ENCODE peak calls at places on chromosomes 2 and 18, in five cellular contexts. L is K562, D is transverse colon, Q is HCT116, S is HL-60. B is an unnamed sample.

GRCh38 chr2:26674771-26675170 is 17.8 kb upstream of the KCNK3 start:
- DNase-seq in S (no peak), L (no peak), D (no peak), Q (no peak), B (peak; percentile 52)

GRCh38 chr18:56489901-56490300 is 148.5 kb downstream of the TXNL1 start:
- DNase-seq in D (no peak), Q (no peak), L (no peak), S (peak; percentile 84), B (no peak)

GRCh38 chr2:209368406-209368805 is 55.4 kb upstream of the MAP2 start:
- DNase-seq in L (no peak), S (no peak), D (no peak), Q (no peak), B (no peak)

GRCh38 chr2:10452334-10452733 is 4.2 kb upstream of the ODC1 start:
- DNase-seq in Q (no peak), S (peak; percentile 35), D (peak; percentile 82), L (no peak), B (peak; percentile 87)

GRCh38 chr18:47815486-47816270 is 114.8 kb downstream of the SMAD2 start:
- DNase-seq in D (no peak), Q (no peak), L (peak; percentile 14), S (no peak), B (no peak)

GRCh38 chr2:239028253-239028619 is 180.4 kb downstream of the TWIST2 start:
- DNase-seq in Q (no peak), D (no peak), L (no peak), S (no peak), B (no peak)

GRCh38 chr2:105934467-105934866 is 189.8 kb downstream of the NCK2 start:
- DNase-seq in Q (no peak), L (no peak), D (no peak), S (no peak), B (no peak)

GRCh38 chr18:76258209-76258608 is 236.8 kb downstream of the ZNF516 start:
- DNase-seq in Q (no peak), L (no peak), D (no peak), S (no peak), B (no peak)

GRCh38 chr2:233865838-233866237 is 2.3 kb downstream of the MSL3B start:
- DNase-seq in D (no peak), Q (no peak), L (peak; percentile 15), S (no peak), B (no peak)

GRCh38 chr2:80454628-80455027 is 150.1 kb upstream of the LRRTM1 start:
- DNase-seq in L (no peak), S (no peak), Q (no peak), D (no peak), B (no peak)

GRCh38 chr2:40130251-40130994 is 321.5 kb downstream of the SLC8A1 start:
- DNase-seq in L (no peak), S (no peak), D (no peak), Q (no peak), B (no peak)

GRCh38 chr18:9814431-9814830 is 71.3 kb upstream of the TXNDC2 start:
- DNase-seq in Q (no peak), S (no peak), L (no peak), D (no peak), B (no peak)

GRCh38 chr2:102703305-102703704 is 58.5 kb upstream of the TMEM182 start:
- DNase-seq in L (no peak), S (no peak), Q (no peak), D (no peak), B (no peak)

GRCh38 chr2:11722249-11723060 is 24.0 kb upstream of the LPIN1 start:
- DNase-seq in D (no peak), L (no peak), S (no peak), Q (no peak), B (no peak)

GRCh38 chr2:11723061-11723371 is 23.4 kb upstream of the LPIN1 start:
- DNase-seq in Q (no peak), D (no peak), L (no peak), S (no peak), B (no peak)

GRCh38 chr2:11719230-11719977 is 27.0 kb upstream of the LPIN1 start:
- DNase-seq in D (no peak), S (no peak), L (no peak), Q (no peak), B (no peak)

GRCh38 chr2:11717623-11718022 is 28.8 kb upstream of the LPIN1 start:
- DNase-seq in S (no peak), L (no peak), D (no peak), Q (no peak), B (no peak)

GRCh38 chr2:11720752-11721151 is 25.7 kb upstream of the LPIN1 start:
- DNase-seq in D (no peak), L (no peak), S (no peak), Q (no peak), B (no peak)
- TF ChIP-seq CTCF in D (no peak), L (no peak), S (no peak), Q (no peak), B (no peak)

DNA sequence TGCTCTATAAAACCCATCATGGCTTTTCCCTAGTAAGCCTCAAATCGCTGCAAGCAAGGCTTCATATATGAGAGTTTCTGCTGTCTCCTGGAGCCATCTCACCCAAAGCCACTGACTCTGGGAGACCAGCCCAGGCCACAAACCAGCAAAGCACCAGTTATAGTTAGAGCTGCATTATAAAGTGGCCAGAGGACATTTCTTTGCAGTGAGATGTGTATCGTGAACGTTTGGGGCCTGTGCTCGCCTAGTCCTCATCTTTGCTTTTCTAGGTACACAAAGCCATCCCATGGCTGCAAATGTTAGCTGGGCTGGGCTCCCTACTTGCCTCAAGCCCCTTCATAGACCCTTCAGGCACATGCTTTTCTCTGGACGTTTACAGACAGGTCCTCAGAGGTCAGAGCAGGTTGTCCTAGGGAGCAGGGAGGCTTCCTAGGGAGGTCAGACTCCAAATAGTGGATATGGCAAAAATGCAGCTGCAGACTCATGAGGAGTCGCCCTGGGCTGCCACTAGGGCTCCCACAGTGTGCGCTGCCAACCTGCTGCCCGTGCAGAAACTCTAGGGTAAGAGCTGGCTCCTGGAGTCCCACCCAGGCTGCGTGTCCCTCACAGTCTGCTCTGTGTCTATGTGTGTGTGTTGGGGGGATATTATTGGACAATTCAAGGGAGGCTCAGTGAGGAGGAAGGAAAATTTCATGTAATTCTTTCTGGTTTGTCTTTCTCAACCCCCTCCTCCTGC is 141.0 kb downstream of the RPIA start:
- DNase-seq in D (peak; percentile 26), Q (no peak), L (no peak), S (no peak), B (no peak)
- H3K4me3 ChIP-seq in D (no peak overlapping the region), Q (no peak overlapping the region), L (no peak overlapping the region), S (no peak overlapping the region), B (no peak overlapping the region)

GRCh38 chr2:16136461-16137035 is 196.2 kb downstream of the MYCN start:
- DNase-seq in L (no peak), Q (no peak), D (no peak), S (no peak), B (no peak)
- TF ChIP-seq POLR2AphosphoS5 in L (no peak), Q (no peak), D (no peak), S (no peak), B (no peak)

DNA sequence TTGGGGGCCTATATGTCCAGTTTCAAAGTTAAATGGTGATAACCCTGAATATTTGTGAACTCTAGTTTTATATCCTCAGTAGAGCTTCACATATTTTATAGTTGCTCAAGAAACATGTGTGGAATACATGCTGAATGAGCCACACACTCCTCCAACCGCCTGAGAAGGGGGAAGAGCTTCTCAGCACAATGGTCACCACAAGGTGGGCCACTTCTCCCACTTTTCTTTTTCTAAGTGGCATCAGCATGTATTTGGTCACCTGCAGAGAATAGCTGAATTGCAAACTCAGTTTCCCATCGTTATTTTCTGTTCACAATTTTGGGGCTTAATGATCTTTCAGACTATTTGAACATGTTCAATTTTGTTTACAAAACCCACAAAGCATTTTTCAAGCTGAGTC is 340.5 kb downstream of the PARD3B start:
- DNase-seq in Q (no peak), S (no peak), L (no peak), D (no peak), B (no peak)
- TF ChIP-seq CTCF in Q (no peak), S (no peak), L (peak; percentile 18), D (no peak), B (no peak)

GRCh38 chr2:130837811-130838565 is 1.3 kb downstream of the ARHGEF4 start:
- DNase-seq in D (no peak), S (no peak), Q (no peak), L (no peak), B (no peak)
- H3K4me3 ChIP-seq in D (no peak overlapping the region), S (no peak overlapping the region), Q (peak overlapping the region; percentile 87), L (no peak overlapping the region), B (no peak overlapping the region)

GRCh38 chr2:107534926-107535325 is 291.8 kb upstream of the RGPD4 start:
- DNase-seq in D (no peak), S (no peak), Q (no peak), L (no peak), B (no peak)

GRCh38 chr2:107525420-107525819 is 301.3 kb upstream of the RGPD4 start:
- DNase-seq in Q (no peak), D (no peak), S (no peak), L (no peak), B (no peak)

DNA sequence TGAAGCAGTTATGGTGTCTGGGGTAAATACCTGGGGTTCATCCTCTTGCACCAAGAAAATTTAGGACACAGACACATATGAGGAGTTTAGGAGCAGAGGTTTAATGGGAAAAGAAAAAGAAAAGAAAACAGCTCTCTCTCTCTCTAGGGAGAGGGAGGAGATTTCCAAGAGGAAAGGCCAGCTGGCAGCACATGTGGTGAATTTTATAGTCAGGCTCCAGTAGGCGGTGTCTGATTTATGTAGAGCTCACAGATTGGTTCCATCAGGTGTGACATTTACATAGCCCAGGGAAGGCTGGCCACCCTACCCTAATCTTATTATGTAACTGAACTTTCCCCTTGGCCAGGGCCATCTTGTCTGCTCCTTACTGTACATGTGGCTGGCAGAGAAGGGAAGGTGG is 297.5 kb upstream of the RGPD4 start:
- DNase-seq in Q (no peak), D (no peak), S (no peak), L (no peak), B (no peak)
- TF ChIP-seq POLR2AphosphoS5 in Q (no peak), D (no peak), S (no peak), L (no peak), B (no peak)

DNA sequence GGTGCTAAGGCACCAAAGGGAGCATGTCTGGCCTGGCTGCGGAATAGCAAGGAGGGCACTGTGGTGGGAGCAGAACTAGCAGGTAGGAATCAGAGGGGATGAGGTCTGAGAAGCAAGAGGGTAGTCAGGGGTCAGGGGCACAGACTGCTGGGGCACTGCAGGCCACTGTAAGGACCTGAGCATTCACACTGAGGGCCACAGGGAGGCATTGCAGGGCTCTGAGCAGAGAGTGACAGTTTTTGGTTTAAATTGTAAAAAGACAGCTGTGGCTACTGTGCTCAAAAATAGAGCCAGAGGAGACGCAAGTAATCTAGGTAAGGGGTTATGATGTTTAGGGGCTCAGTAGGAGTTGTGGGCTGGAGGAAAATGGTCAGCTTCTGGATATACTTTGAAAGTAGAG is 41.5 kb downstream of the ARHGAP25 start:
- DNase-seq in D (no peak), S (no peak), Q (no peak), L (no peak), B (no peak)
- TF ChIP-seq CTCF in D (no peak), S (peak; percentile 7), Q (no peak), L (peak; percentile 44), B (no peak)

B was measured in upper lobe of left lung.